ENCODE peak calls at places on chromosomes 5 and 9, in six cellular contexts. B is brain microvascular endothelial cell, S is uterus, K is OCI-LY7, U is astrocyte of the spinal cord, I is bronchial epithelial cell. F is an unnamed sample.

GRCh38 chr9:89427621-89428221 is 70.2 kb downstream of the SEMA4D start:
- DNase-seq in I (no peak), S (no peak), U (no peak), K (no peak), B (no peak), F (peak)

GRCh38 chr5:132782101-132782500 is 5.1 kb upstream of the SEPTIN8 start:
- DNase-seq in B (peak), K (no peak), U (peak), S (no peak), I (peak), F (no peak)

GRCh38 chr9:112059980-112060348 is 115.1 kb downstream of the SUSD1 start:
- DNase-seq in I (no peak), S (no peak), U (no peak), B (no peak), K (no peak), F (no peak)

GRCh38 chr5:122773615-122774014 is 1.3 kb upstream of the SNX2 start:
- DNase-seq in K (no peak), I (no peak), S (no peak), B (no peak), U (no peak), F (no peak)

GRCh38 chr5:57684299-57684702 is 201.7 kb upstream of the ACTBL2 start:
- DNase-seq in K (no peak), U (no peak), I (peak), S (no peak), B (no peak), F (no peak)

GRCh38 chr9:131625848-131626670 is 80.7 kb downstream of the PRRT1B start:
- DNase-seq in K (no peak), U (peak), B (no peak), I (no peak), S (no peak), F (no peak)

GRCh38 chr5:103333376-103333775 is 74.8 kb downstream of the MACIR start:
- DNase-seq in K (no peak), B (no peak), U (no peak), S (no peak), I (no peak), F (no peak)

GRCh38 chr9:18437315-18438200 is 36.4 kb upstream of the ADAMTSL1 start:
- DNase-seq in U (no peak), K (no peak), B (peak), S (peak), I (no peak), F (no peak)

GRCh38 chr5:16585028-16585667 is 31.6 kb downstream of the RETREG1 start:
- DNase-seq in U (no peak), I (peak), B (no peak), K (peak), S (no peak), F (no peak)

GRCh38 chr5:32066448-32066847 is 107.7 kb downstream of the GOLPH3 start:
- DNase-seq in B (no peak), U (no peak), S (no peak), K (no peak), I (no peak), F (no peak)

GRCh38 chr9:135794361-135794885 is 92.4 kb downstream of the KCNT1 start:
- DNase-seq in I (no peak), B (no peak), K (no peak), U (no peak), S (no peak), F (no peak)

GRCh38 chr9:1791191-1791590 is 224.0 kb upstream of the SMARCA2 start:
- DNase-seq in U (no peak), I (no peak), S (no peak), K (no peak), B (no peak), F (no peak)

GRCh38 chr5:173768267-173768806 is 119.8 kb upstream of the CPEB4 start:
- DNase-seq in K (no peak), I (no peak), U (no peak), S (no peak), B (no peak), F (no peak)

GRCh38 chr5:93875693-93876092 is 134.3 kb upstream of the POU5F2 start:
- DNase-seq in S (no peak), I (no peak), B (no peak), U (no peak), K (no peak), F (no peak)

GRCh38 chr5:123265551-123265950 is 157.7 kb downstream of the CEP120 start:
- DNase-seq in B (no peak), U (peak), K (no peak), I (peak), S (no peak), F (no peak)

GRCh38 chr5:129962506-129962905 is 58.2 kb downstream of the CHSY3 start:
- DNase-seq in U (no peak), B (no peak), I (no peak), S (no peak), K (no peak), F (no peak)
- TF ChIP-seq CTCF in U (no peak), B (no peak), I (no peak), S (no peak), K (no peak), F (no peak)

DNA sequence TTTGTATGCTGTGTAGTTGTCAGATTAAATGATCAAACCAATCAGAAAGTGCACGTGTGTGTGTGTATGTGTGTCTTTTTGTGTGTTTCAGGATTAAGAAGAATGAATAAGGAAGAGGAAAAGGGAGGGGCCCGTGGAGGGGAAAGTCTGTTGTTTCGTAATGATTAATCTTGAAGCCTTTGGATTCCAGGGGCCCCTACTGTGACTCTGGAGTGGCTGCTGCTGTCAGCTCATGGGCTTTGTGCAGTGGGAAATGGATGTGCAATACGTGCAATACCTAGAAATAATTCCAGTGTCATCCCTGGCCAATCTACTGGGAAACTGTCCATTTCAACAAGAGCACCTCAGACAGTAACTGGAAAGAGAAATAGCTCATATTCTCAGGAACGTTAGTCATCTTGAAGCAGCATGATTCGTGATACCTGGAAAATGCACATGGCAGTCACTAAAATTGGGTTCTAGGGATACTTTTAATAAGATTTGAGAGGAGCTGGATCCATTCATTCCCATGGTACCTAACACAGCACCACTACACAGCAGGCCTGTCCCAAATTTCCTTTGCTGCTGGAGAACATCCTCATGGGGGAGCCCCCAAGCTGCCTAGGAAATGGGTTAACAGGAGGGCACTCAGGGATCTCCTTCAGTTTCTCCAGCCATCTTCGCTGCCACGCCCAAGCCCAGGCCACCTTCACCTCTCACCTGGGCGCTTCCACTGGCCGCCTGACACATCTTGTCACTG is 186.3 kb downstream of the NR3C1 start:
- DNase-seq in B (no peak), K (no peak), U (no peak), I (peak), S (no peak), F (no peak)
- TF ChIP-seq CTCF in B (peak), K (peak), U (no peak), I (no peak), S (no peak), F (no peak)

DNA sequence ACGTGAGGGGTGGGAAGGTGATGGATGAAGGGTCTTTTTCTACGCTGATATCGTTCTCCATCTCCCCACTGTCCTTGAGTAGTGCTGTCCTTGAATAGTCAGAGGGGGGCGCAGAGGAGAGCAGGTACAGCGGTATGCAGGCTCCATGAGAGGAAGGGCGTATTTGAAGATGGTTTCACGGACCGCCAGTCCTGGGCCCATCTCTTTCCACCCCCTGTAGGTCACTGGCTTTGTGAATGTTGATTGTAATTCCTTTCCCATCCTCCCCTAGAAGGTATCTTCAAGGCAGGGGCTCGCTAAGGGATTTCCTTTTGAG is 40.8 kb upstream of the DAB2IP start:
- DNase-seq in U (no peak), I (no peak), B (no peak), S (no peak), K (no peak), F (no peak)
- TF ChIP-seq CTCF in U (no peak), I (no peak), B (no peak), S (no peak), K (peak), F (no peak)

GRCh38 chr5:82352146-82352791 is 74.1 kb upstream of the RPS23 start:
- DNase-seq in I (peak), K (no peak), U (no peak), S (no peak), B (peak), F (no peak)
- TF ChIP-seq CTCF in I (no peak), K (no peak), U (no peak), S (no peak), B (no peak), F (no peak)

GRCh38 chr5:133799556-133799955 is 168.9 kb downstream of the C5orf15 start:
- DNase-seq in I (no peak), K (no peak), S (no peak), U (no peak), B (no peak), F (no peak)

GRCh38 chr5:133801431-133801830 is 167.0 kb downstream of the C5orf15 start:
- DNase-seq in K (no peak), S (no peak), B (no peak), U (no peak), I (no peak), F (no peak)

GRCh38 chr5:133806847-133807246 is 161.6 kb downstream of the C5orf15 start:
- DNase-seq in S (no peak), B (no peak), K (no peak), U (no peak), I (no peak), F (no peak)

GRCh38 chr5:133797167-133797566 is 171.3 kb downstream of the C5orf15 start:
- DNase-seq in S (no peak), K (no peak), I (no peak), B (peak), U (no peak), F (no peak)

DNA sequence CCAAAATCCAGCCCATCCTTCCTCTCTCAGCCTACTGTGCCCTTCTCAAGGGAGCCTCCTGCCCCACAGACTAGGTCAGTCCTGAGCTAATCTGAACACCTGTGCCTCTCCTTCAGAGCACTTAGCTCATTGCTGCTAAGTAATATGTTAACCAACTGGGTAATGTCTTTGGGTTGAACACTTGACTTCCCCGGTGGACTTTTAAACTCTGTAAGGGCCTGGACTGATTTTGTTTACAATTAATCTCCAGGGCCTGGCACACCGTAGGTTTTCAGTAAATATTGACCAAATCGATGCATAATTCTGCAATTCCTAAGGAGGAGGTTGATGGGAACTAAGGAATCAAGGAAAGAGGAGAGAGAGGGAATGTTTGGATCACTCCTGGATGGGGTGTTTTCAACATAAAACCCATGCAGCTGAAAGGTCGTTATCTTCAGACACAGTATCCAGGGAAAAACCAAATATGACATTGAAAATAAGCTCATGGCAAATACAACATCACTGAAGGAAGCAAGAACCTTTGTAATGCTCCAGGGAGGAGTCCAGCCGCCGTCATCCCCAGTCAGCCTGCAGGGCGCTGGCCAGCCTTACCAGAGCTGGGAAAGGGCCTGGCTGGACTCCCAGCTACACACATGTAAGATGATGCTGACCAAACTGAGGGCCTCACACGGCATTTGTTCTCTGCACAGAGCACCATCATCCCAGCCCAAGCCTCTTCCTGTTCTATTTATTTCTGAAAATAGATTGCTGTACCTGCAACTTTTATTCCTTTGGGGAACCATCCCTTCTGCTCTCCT is 166.3 kb downstream of the C5orf15 start:
- DNase-seq in S (no peak), U (peak), K (no peak), I (no peak), B (peak), F (no peak)
- TF ChIP-seq CTCF in S (no peak), U (no peak), K (no peak), I (no peak), B (no peak), F (no peak)

GRCh38 chr5:72556351-72557146 is 49.3 kb upstream of the ZNF366 start:
- DNase-seq in U (peak), I (peak), K (peak), S (peak), B (peak), F (peak)

GRCh38 chr5:72558383-72558782 is 51.2 kb upstream of the ZNF366 start:
- DNase-seq in S (no peak), K (no peak), U (no peak), I (no peak), B (no peak), F (no peak)

GRCh38 chr5:72555871-72556270 is 48.7 kb upstream of the ZNF366 start:
- DNase-seq in S (no peak), K (no peak), B (no peak), I (no peak), U (no peak), F (no peak)

GRCh38 chr5:72557576-72558336 is 50.5 kb upstream of the ZNF366 start:
- DNase-seq in K (no peak), U (no peak), B (no peak), S (no peak), I (no peak), F (no peak)

GRCh38 chr5:72557147-72557501 is 49.9 kb upstream of the ZNF366 start:
- DNase-seq in S (no peak), B (no peak), K (no peak), I (no peak), U (no peak), F (no peak)
- TF ChIP-seq CTCF in S (no peak), B (peak), K (no peak), I (no peak), U (no peak), F (no peak)

F was measured in GM13976.